ENCODE peak calls at places on chromosomes 3 and 15, in ten cellular contexts. One of them, this sample, is unnamed.

GRCh38 chr3:62553811-62554210 is 180.5 kb upstream of the FEZF2 start:
- DNase-seq in IMR-90: no peak
- DNase-seq in GM12864: no peak
- DNase-seq in heart right ventricle: no peak
- DNase-seq in kidney epithelial cell: no peak
- DNase-seq in breast epithelium: no peak
- DNase-seq in A549: no peak
- DNase-seq in neural progenitor cell: no peak
- DNase-seq in AG04449: no peak
- DNase-seq in fibroblast of mammary gland: no peak
- DNase-seq in this sample: no peak

GRCh38 chr3:107943350-107943749 is 147.5 kb downstream of the CD47 start:
- DNase-seq in IMR-90: no peak
- DNase-seq in GM12864: no peak
- DNase-seq in heart right ventricle: no peak
- DNase-seq in kidney epithelial cell: no peak
- DNase-seq in breast epithelium: no peak
- DNase-seq in A549: no peak
- DNase-seq in neural progenitor cell: no peak
- DNase-seq in AG04449: no peak
- DNase-seq in fibroblast of mammary gland: peak; percentile 56
- DNase-seq in this sample: no peak

GRCh38 chr3:58388550-58389061 is 45.0 kb downstream of the PDHB start:
- DNase-seq in IMR-90: peak; percentile 81
- DNase-seq in GM12864: no peak
- DNase-seq in heart right ventricle: no peak
- DNase-seq in kidney epithelial cell: no peak
- DNase-seq in breast epithelium: no peak
- DNase-seq in A549: no peak
- DNase-seq in neural progenitor cell: peak; percentile 26
- DNase-seq in AG04449: peak; percentile 61
- DNase-seq in fibroblast of mammary gland: peak; percentile 83
- DNase-seq in this sample: no peak

GRCh38 chr3:13200951-13201350 is 127.7 kb upstream of the IQSEC1 start:
- DNase-seq in IMR-90: no peak
- DNase-seq in GM12864: no peak
- DNase-seq in heart right ventricle: no peak
- DNase-seq in kidney epithelial cell: no peak
- DNase-seq in breast epithelium: peak; percentile 10
- DNase-seq in A549: peak; percentile 17
- DNase-seq in neural progenitor cell: peak; percentile 75
- DNase-seq in AG04449: no peak
- DNase-seq in fibroblast of mammary gland: no peak
- DNase-seq in this sample: no peak

GRCh38 chr15:41969851-41970431 is 2.4 kb downstream of the EHD4 start:
- DNase-seq in IMR-90: no peak
- DNase-seq in GM12864: peak; percentile 74
- DNase-seq in heart right ventricle: no peak
- DNase-seq in kidney epithelial cell: no peak
- DNase-seq in breast epithelium: peak; percentile 31
- DNase-seq in A549: no peak
- DNase-seq in neural progenitor cell: no peak
- DNase-seq in AG04449: no peak
- DNase-seq in fibroblast of mammary gland: no peak
- DNase-seq in this sample: peak; percentile 39

GRCh38 chr3:61662861-61663260 is 101.5 kb downstream of the PTPRG start:
- DNase-seq in IMR-90: no peak
- DNase-seq in GM12864: no peak
- DNase-seq in heart right ventricle: no peak
- DNase-seq in kidney epithelial cell: no peak
- DNase-seq in breast epithelium: no peak
- DNase-seq in A549: no peak
- DNase-seq in neural progenitor cell: no peak
- DNase-seq in AG04449: no peak
- DNase-seq in fibroblast of mammary gland: no peak
- DNase-seq in this sample: no peak

GRCh38 chr15:96564546-96564945 is 234.0 kb downstream of the NR2F2 start:
- DNase-seq in IMR-90: no peak
- DNase-seq in GM12864: no peak
- DNase-seq in heart right ventricle: no peak
- DNase-seq in kidney epithelial cell: no peak
- DNase-seq in breast epithelium: no peak
- DNase-seq in A549: no peak
- DNase-seq in neural progenitor cell: no peak
- DNase-seq in AG04449: no peak
- DNase-seq in fibroblast of mammary gland: peak; percentile 18
- DNase-seq in this sample: no peak

GRCh38 chr3:172096881-172097420 is 57.6 kb downstream of the FNDC3B start:
- DNase-seq in IMR-90: peak; percentile 75
- DNase-seq in GM12864: no peak
- DNase-seq in heart right ventricle: no peak
- DNase-seq in kidney epithelial cell: no peak
- DNase-seq in breast epithelium: no peak
- DNase-seq in A549: peak; percentile 57
- DNase-seq in neural progenitor cell: peak; percentile 32
- DNase-seq in AG04449: no peak
- DNase-seq in fibroblast of mammary gland: peak; percentile 80
- DNase-seq in this sample: peak; percentile 71

GRCh38 chr15:89686522-89686921 is 4.0 kb downstream of the PEX11A start:
- DNase-seq in IMR-90: no peak
- DNase-seq in GM12864: no peak
- DNase-seq in heart right ventricle: no peak
- DNase-seq in kidney epithelial cell: no peak
- DNase-seq in breast epithelium: no peak
- DNase-seq in A549: no peak
- DNase-seq in neural progenitor cell: no peak
- DNase-seq in AG04449: no peak
- DNase-seq in fibroblast of mammary gland: no peak
- DNase-seq in this sample: no peak
- TF ChIP-seq CTCF in IMR-90: no peak
- TF ChIP-seq CTCF in GM12864: no peak
- TF ChIP-seq CTCF in heart right ventricle: no peak
- TF ChIP-seq CTCF in kidney epithelial cell: no peak
- TF ChIP-seq CTCF in breast epithelium: no peak
- TF ChIP-seq CTCF in A549: no peak
- TF ChIP-seq CTCF in neural progenitor cell: no peak
- TF ChIP-seq CTCF in AG04449: no peak
- TF ChIP-seq CTCF in fibroblast of mammary gland: no peak
- TF ChIP-seq CTCF in this sample: no peak

GRCh38 chr3:31966978-31967592 is 14.0 kb downstream of the OSBPL10 start:
- DNase-seq in IMR-90: no peak
- DNase-seq in GM12864: no peak
- DNase-seq in heart right ventricle: no peak
- DNase-seq in kidney epithelial cell: no peak
- DNase-seq in breast epithelium: no peak
- DNase-seq in A549: no peak
- DNase-seq in neural progenitor cell: no peak
- DNase-seq in AG04449: no peak
- DNase-seq in fibroblast of mammary gland: no peak
- DNase-seq in this sample: no peak

GRCh38 chr3:31973081-31973480 is 8.0 kb downstream of the OSBPL10 start:
- DNase-seq in IMR-90: no peak
- DNase-seq in GM12864: no peak
- DNase-seq in heart right ventricle: peak; percentile 9
- DNase-seq in kidney epithelial cell: no peak
- DNase-seq in breast epithelium: no peak
- DNase-seq in A549: no peak
- DNase-seq in neural progenitor cell: no peak
- DNase-seq in AG04449: no peak
- DNase-seq in fibroblast of mammary gland: no peak
- DNase-seq in this sample: no peak

GRCh38 chr3:31968927-31969418 is 12.1 kb downstream of the OSBPL10 start:
- DNase-seq in IMR-90: peak; percentile 93
- DNase-seq in GM12864: no peak
- DNase-seq in heart right ventricle: no peak
- DNase-seq in kidney epithelial cell: peak; percentile 99
- DNase-seq in breast epithelium: no peak
- DNase-seq in A549: peak; percentile 90
- DNase-seq in neural progenitor cell: peak; percentile 73
- DNase-seq in AG04449: peak; percentile 72
- DNase-seq in fibroblast of mammary gland: peak; percentile 96
- DNase-seq in this sample: peak; percentile 90

GRCh38 chr3:31971607-31972006 is 9.5 kb downstream of the OSBPL10 start:
- DNase-seq in IMR-90: no peak
- DNase-seq in GM12864: no peak
- DNase-seq in heart right ventricle: no peak
- DNase-seq in kidney epithelial cell: no peak
- DNase-seq in breast epithelium: no peak
- DNase-seq in A549: no peak
- DNase-seq in neural progenitor cell: no peak
- DNase-seq in AG04449: no peak
- DNase-seq in fibroblast of mammary gland: no peak
- DNase-seq in this sample: no peak

DNA sequence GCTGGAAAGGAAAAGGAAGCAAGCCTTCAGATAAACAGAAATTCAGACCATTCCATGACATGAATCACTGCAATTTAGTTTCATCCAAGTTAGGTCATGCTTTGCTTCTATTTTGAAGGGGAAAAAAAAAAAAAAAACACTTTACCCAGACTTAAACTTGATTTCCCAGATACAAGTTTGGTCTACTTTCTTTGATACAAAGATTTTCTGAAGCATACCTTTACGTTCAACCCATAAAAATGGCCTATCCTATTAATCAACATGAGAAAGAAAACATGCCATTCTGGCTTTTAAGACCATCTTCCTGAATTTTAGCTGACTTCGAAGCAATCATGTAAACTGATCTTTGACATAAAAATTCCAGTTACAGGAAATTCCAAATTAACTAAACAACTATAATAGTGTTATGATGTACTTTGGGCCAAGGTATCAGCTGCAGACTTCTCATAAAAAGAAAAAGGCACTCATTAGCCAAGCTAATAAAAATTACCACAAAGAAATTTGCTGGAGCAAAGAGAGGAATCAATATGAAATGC is 12.6 kb downstream of the OSBPL10 start:
- DNase-seq in IMR-90: peak; percentile 77
- DNase-seq in GM12864: no peak
- DNase-seq in heart right ventricle: no peak
- DNase-seq in kidney epithelial cell: no peak
- DNase-seq in breast epithelium: no peak
- DNase-seq in A549: peak; percentile 47
- DNase-seq in neural progenitor cell: no peak
- DNase-seq in AG04449: no peak
- DNase-seq in fibroblast of mammary gland: peak; percentile 78
- DNase-seq in this sample: no peak
- H3K4me3 ChIP-seq in IMR-90: no peak overlapping the region
- H3K4me3 ChIP-seq in GM12864: no peak overlapping the region
- H3K4me3 ChIP-seq in heart right ventricle: no peak overlapping the region
- H3K4me3 ChIP-seq in kidney epithelial cell: no peak overlapping the region
- H3K4me3 ChIP-seq in breast epithelium: no peak overlapping the region
- H3K4me3 ChIP-seq in A549: peak overlapping the region; percentile 21
- H3K4me3 ChIP-seq in neural progenitor cell: no peak overlapping the region
- H3K4me3 ChIP-seq in AG04449: no peak overlapping the region
- H3K4me3 ChIP-seq in fibroblast of mammary gland: no peak overlapping the region
- H3K4me3 ChIP-seq in this sample: peak overlapping the region; percentile 12

DNA sequence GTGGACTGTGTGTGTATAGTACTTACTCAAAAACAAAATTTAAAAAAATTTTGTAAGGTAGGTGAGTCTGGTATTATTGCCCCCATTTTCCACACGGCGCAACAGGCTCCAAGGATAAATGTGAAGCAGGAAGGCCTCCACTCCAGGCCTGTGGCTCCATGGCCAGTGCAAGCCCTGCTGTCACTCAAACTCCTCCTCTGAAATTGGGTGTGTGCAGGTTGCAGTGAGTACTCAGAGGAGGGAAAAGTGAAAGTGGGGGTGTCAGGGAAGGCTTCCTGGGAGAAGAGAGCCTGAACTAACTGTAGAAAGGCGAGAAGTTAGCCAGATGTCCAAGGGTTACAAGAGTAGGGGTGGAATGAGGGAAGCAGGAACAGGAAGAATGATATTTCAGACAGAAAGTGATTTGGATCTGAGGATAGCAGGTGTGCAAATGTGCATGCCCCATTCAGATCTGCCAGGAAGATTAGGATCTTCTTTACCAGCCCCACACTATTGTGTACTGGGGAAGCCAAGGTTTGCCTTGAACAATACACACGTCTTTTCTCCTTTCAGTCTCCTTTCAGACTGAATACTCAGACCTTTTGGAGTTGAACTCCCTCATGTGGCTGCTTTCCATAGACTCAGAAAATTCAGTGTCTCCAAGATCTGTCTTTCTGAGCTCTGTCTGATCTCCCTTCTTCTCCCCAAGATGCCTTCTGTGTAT is 48.7 kb upstream of the RYK start:
- DNase-seq in IMR-90: peak; percentile 53
- DNase-seq in GM12864: no peak
- DNase-seq in heart right ventricle: no peak
- DNase-seq in kidney epithelial cell: no peak
- DNase-seq in breast epithelium: no peak
- DNase-seq in A549: no peak
- DNase-seq in neural progenitor cell: peak; percentile 47
- DNase-seq in AG04449: no peak
- DNase-seq in fibroblast of mammary gland: peak; percentile 55
- DNase-seq in this sample: no peak
- TF ChIP-seq CTCF in IMR-90: peak; percentile 49
- TF ChIP-seq CTCF in GM12864: peak; percentile 20
- TF ChIP-seq CTCF in heart right ventricle: peak; percentile 63
- TF ChIP-seq CTCF in kidney epithelial cell: peak; percentile 39
- TF ChIP-seq CTCF in breast epithelium: peak; percentile 48
- TF ChIP-seq CTCF in A549: peak; percentile 20
- TF ChIP-seq CTCF in neural progenitor cell: peak; percentile 34
- TF ChIP-seq CTCF in AG04449: peak; percentile 47
- TF ChIP-seq CTCF in fibroblast of mammary gland: peak; percentile 48
- TF ChIP-seq CTCF in this sample: peak; percentile 57

GRCh38 chr3:133744241-133744640 is 2.0 kb upstream of the TF start:
- DNase-seq in IMR-90: no peak
- DNase-seq in GM12864: no peak
- DNase-seq in heart right ventricle: no peak
- DNase-seq in kidney epithelial cell: no peak
- DNase-seq in breast epithelium: no peak
- DNase-seq in A549: no peak
- DNase-seq in neural progenitor cell: no peak
- DNase-seq in AG04449: no peak
- DNase-seq in fibroblast of mammary gland: no peak
- DNase-seq in this sample: no peak

GRCh38 chr3:133745108-133745507 is 1.1 kb upstream of the TF start:
- DNase-seq in IMR-90: no peak
- DNase-seq in GM12864: no peak
- DNase-seq in heart right ventricle: no peak
- DNase-seq in kidney epithelial cell: no peak
- DNase-seq in breast epithelium: no peak
- DNase-seq in A549: no peak
- DNase-seq in neural progenitor cell: no peak
- DNase-seq in AG04449: no peak
- DNase-seq in fibroblast of mammary gland: no peak
- DNase-seq in this sample: no peak

GRCh38 chr3:133746722-133747086 is 511 bp downstream of the TF start:
- DNase-seq in IMR-90: no peak
- DNase-seq in GM12864: no peak
- DNase-seq in heart right ventricle: no peak
- DNase-seq in kidney epithelial cell: no peak
- DNase-seq in breast epithelium: no peak
- DNase-seq in A549: no peak
- DNase-seq in neural progenitor cell: no peak
- DNase-seq in AG04449: no peak
- DNase-seq in fibroblast of mammary gland: no peak
- DNase-seq in this sample: no peak

GRCh38 chr3:133747373-133747772 is 1.2 kb downstream of the TF start:
- DNase-seq in IMR-90: no peak
- DNase-seq in GM12864: no peak
- DNase-seq in heart right ventricle: no peak
- DNase-seq in kidney epithelial cell: no peak
- DNase-seq in breast epithelium: no peak
- DNase-seq in A549: no peak
- DNase-seq in neural progenitor cell: no peak
- DNase-seq in AG04449: no peak
- DNase-seq in fibroblast of mammary gland: no peak
- DNase-seq in this sample: no peak

GRCh38 chr3:133745981-133746721 is at the start of gene TF:
- DNase-seq in IMR-90: no peak
- DNase-seq in GM12864: no peak
- DNase-seq in heart right ventricle: no peak
- DNase-seq in kidney epithelial cell: no peak
- DNase-seq in breast epithelium: no peak
- DNase-seq in A549: no peak
- DNase-seq in neural progenitor cell: no peak
- DNase-seq in AG04449: no peak
- DNase-seq in fibroblast of mammary gland: no peak
- DNase-seq in this sample: no peak
- H3K4me3 ChIP-seq in IMR-90: no peak within 1 kb of the TSS
- H3K4me3 ChIP-seq in GM12864: no peak within 1 kb of the TSS
- H3K4me3 ChIP-seq in heart right ventricle: peak within 1 kb of the TSS; percentile 34
- H3K4me3 ChIP-seq in kidney epithelial cell: no peak within 1 kb of the TSS
- H3K4me3 ChIP-seq in breast epithelium: peak within 1 kb of the TSS; percentile 45
- H3K4me3 ChIP-seq in A549: no peak within 1 kb of the TSS
- H3K4me3 ChIP-seq in neural progenitor cell: no peak within 1 kb of the TSS
- H3K4me3 ChIP-seq in AG04449: no peak within 1 kb of the TSS
- H3K4me3 ChIP-seq in fibroblast of mammary gland: no peak within 1 kb of the TSS
- H3K4me3 ChIP-seq in this sample: peak within 1 kb of the TSS; percentile 24